ENCODE peak calls at places on chromosomes 6 and 20, in seven cellular contexts. One of them, this sample, is unnamed.

GRCh38 chr20:878511-879307 is 37.4 kb downstream of the ANGPT4 start:
- DNase-seq in MM.1S: peak; percentile 34
- DNase-seq in hepatocyte: peak; percentile 65
- DNase-seq in OCI-LY7: peak; percentile 44
- DNase-seq in neural progenitor cell: peak; percentile 85
- DNase-seq in HCT116: no peak
- DNase-seq in SK-N-SH: no peak
- DNase-seq in this sample: peak; percentile 26

GRCh38 chr20:19495905-19496703 is 262.0 kb upstream of the RIN2 start:
- DNase-seq in MM.1S: no peak
- DNase-seq in hepatocyte: no peak
- DNase-seq in OCI-LY7: no peak
- DNase-seq in neural progenitor cell: no peak
- DNase-seq in HCT116: no peak
- DNase-seq in SK-N-SH: no peak
- DNase-seq in this sample: no peak

GRCh38 chr6:36526066-36526465 is 21.2 kb downstream of the STK38 start:
- DNase-seq in MM.1S: no peak
- DNase-seq in hepatocyte: no peak
- DNase-seq in OCI-LY7: no peak
- DNase-seq in neural progenitor cell: no peak
- DNase-seq in HCT116: no peak
- DNase-seq in SK-N-SH: no peak
- DNase-seq in this sample: no peak

GRCh38 chr20:1313236-1313964 is 15.5 kb downstream of the SDCBP2 start:
- DNase-seq in MM.1S: peak; percentile 23
- DNase-seq in hepatocyte: peak; percentile 87
- DNase-seq in OCI-LY7: peak; percentile 58
- DNase-seq in neural progenitor cell: peak; percentile 88
- DNase-seq in HCT116: peak; percentile 49
- DNase-seq in SK-N-SH: peak; percentile 93
- DNase-seq in this sample: peak; percentile 83

GRCh38 chr6:139114741-139115140 is 20.1 kb upstream of the HECA start:
- DNase-seq in MM.1S: peak; percentile 38
- DNase-seq in hepatocyte: no peak
- DNase-seq in OCI-LY7: peak; percentile 94
- DNase-seq in neural progenitor cell: no peak
- DNase-seq in HCT116: no peak
- DNase-seq in SK-N-SH: no peak
- DNase-seq in this sample: no peak

GRCh38 chr20:62825994-62826645 is 9.3 kb downstream of the COL9A3 start:
- DNase-seq in MM.1S: no peak
- DNase-seq in hepatocyte: no peak
- DNase-seq in OCI-LY7: no peak
- DNase-seq in neural progenitor cell: no peak
- DNase-seq in HCT116: no peak
- DNase-seq in SK-N-SH: no peak
- DNase-seq in this sample: no peak

GRCh38 chr6:19837511-19838441 is 606 bp downstream of the ID4 start:
- DNase-seq in MM.1S: no peak
- DNase-seq in hepatocyte: peak; percentile 75
- DNase-seq in OCI-LY7: peak; percentile 67
- DNase-seq in neural progenitor cell: peak; percentile 87
- DNase-seq in HCT116: no peak
- DNase-seq in SK-N-SH: peak; percentile 75
- DNase-seq in this sample: peak; percentile 44

GRCh38 chr6:26067367-26067766 is 19.9 kb upstream of the HFE start:
- DNase-seq in MM.1S: no peak
- DNase-seq in hepatocyte: no peak
- DNase-seq in OCI-LY7: no peak
- DNase-seq in neural progenitor cell: no peak
- DNase-seq in HCT116: no peak
- DNase-seq in SK-N-SH: no peak
- DNase-seq in this sample: peak; percentile 52

GRCh38 chr6:3325210-3325609 is 66.5 kb downstream of the PSMG4 start:
- DNase-seq in MM.1S: no peak
- DNase-seq in hepatocyte: no peak
- DNase-seq in OCI-LY7: no peak
- DNase-seq in neural progenitor cell: no peak
- DNase-seq in HCT116: no peak
- DNase-seq in SK-N-SH: peak; percentile 61
- DNase-seq in this sample: peak; percentile 43

GRCh38 chr20:50514750-50515149 is 4.6 kb downstream of the PTPN1 start:
- DNase-seq in MM.1S: no peak
- DNase-seq in hepatocyte: no peak
- DNase-seq in OCI-LY7: no peak
- DNase-seq in neural progenitor cell: no peak
- DNase-seq in HCT116: no peak
- DNase-seq in SK-N-SH: no peak
- DNase-seq in this sample: no peak

GRCh38 chr6:10633216-10633615 is 61.2 kb downstream of the C6orf52 start:
- DNase-seq in MM.1S: peak; percentile 45
- DNase-seq in hepatocyte: peak; percentile 25
- DNase-seq in OCI-LY7: no peak
- DNase-seq in neural progenitor cell: no peak
- DNase-seq in HCT116: peak; percentile 60
- DNase-seq in SK-N-SH: no peak
- DNase-seq in this sample: peak; percentile 95

GRCh38 chr6:112563368-112563767 is 216.2 kb downstream of the RFPL4B start:
- DNase-seq in MM.1S: no peak
- DNase-seq in hepatocyte: peak; percentile 20
- DNase-seq in OCI-LY7: no peak
- DNase-seq in neural progenitor cell: no peak
- DNase-seq in HCT116: no peak
- DNase-seq in SK-N-SH: no peak
- DNase-seq in this sample: peak; percentile 48

GRCh38 chr6:64777941-64778785 is 928.9 kb downstream of the EYS start:
- DNase-seq in MM.1S: no peak
- DNase-seq in hepatocyte: no peak
- DNase-seq in OCI-LY7: no peak
- DNase-seq in neural progenitor cell: no peak
- DNase-seq in HCT116: no peak
- DNase-seq in SK-N-SH: no peak
- DNase-seq in this sample: peak; percentile 65

GRCh38 chr20:12928755-12929401 is 79.9 kb upstream of the SPTLC3 start:
- DNase-seq in MM.1S: no peak
- DNase-seq in hepatocyte: no peak
- DNase-seq in OCI-LY7: no peak
- DNase-seq in neural progenitor cell: no peak
- DNase-seq in HCT116: no peak
- DNase-seq in SK-N-SH: no peak
- DNase-seq in this sample: peak; percentile 96

GRCh38 chr6:47479156-47479541 is 1.6 kb downstream of the CD2AP start:
- DNase-seq in MM.1S: no peak
- DNase-seq in hepatocyte: no peak
- DNase-seq in OCI-LY7: peak; percentile 55
- DNase-seq in neural progenitor cell: no peak
- DNase-seq in HCT116: no peak
- DNase-seq in SK-N-SH: no peak
- DNase-seq in this sample: peak; percentile 19

GRCh38 chr6:4613795-4614194 is 162.4 kb upstream of the CDYL start:
- DNase-seq in MM.1S: no peak
- DNase-seq in hepatocyte: no peak
- DNase-seq in OCI-LY7: peak; percentile 17
- DNase-seq in neural progenitor cell: no peak
- DNase-seq in HCT116: no peak
- DNase-seq in SK-N-SH: no peak
- DNase-seq in this sample: no peak

GRCh38 chr6:4612636-4613171 is 163.5 kb upstream of the CDYL start:
- DNase-seq in MM.1S: no peak
- DNase-seq in hepatocyte: peak; percentile 30
- DNase-seq in OCI-LY7: no peak
- DNase-seq in neural progenitor cell: no peak
- DNase-seq in HCT116: no peak
- DNase-seq in SK-N-SH: no peak
- DNase-seq in this sample: no peak

GRCh38 chr6:4610256-4610655 is 165.9 kb upstream of the CDYL start:
- DNase-seq in MM.1S: no peak
- DNase-seq in hepatocyte: no peak
- DNase-seq in OCI-LY7: no peak
- DNase-seq in neural progenitor cell: no peak
- DNase-seq in HCT116: no peak
- DNase-seq in SK-N-SH: no peak
- DNase-seq in this sample: no peak

GRCh38 chr6:4613381-4613780 is 162.8 kb upstream of the CDYL start:
- DNase-seq in MM.1S: no peak
- DNase-seq in hepatocyte: no peak
- DNase-seq in OCI-LY7: no peak
- DNase-seq in neural progenitor cell: no peak
- DNase-seq in HCT116: no peak
- DNase-seq in SK-N-SH: no peak
- DNase-seq in this sample: no peak

GRCh38 chr6:4611441-4612129 is 164.6 kb upstream of the CDYL start:
- DNase-seq in MM.1S: no peak
- DNase-seq in hepatocyte: no peak
- DNase-seq in OCI-LY7: peak; percentile 43
- DNase-seq in neural progenitor cell: no peak
- DNase-seq in HCT116: no peak
- DNase-seq in SK-N-SH: no peak
- DNase-seq in this sample: no peak
- H3K27ac ChIP-seq in MM.1S: no peak overlapping the region
- H3K27ac ChIP-seq in hepatocyte: peak overlapping the region; percentile 9
- H3K27ac ChIP-seq in OCI-LY7: no peak overlapping the region
- H3K27ac ChIP-seq in neural progenitor cell: no peak overlapping the region
- H3K27ac ChIP-seq in HCT116: no peak overlapping the region
- H3K27ac ChIP-seq in SK-N-SH: no peak overlapping the region
- H3K27ac ChIP-seq in this sample: no peak overlapping the region

DNA sequence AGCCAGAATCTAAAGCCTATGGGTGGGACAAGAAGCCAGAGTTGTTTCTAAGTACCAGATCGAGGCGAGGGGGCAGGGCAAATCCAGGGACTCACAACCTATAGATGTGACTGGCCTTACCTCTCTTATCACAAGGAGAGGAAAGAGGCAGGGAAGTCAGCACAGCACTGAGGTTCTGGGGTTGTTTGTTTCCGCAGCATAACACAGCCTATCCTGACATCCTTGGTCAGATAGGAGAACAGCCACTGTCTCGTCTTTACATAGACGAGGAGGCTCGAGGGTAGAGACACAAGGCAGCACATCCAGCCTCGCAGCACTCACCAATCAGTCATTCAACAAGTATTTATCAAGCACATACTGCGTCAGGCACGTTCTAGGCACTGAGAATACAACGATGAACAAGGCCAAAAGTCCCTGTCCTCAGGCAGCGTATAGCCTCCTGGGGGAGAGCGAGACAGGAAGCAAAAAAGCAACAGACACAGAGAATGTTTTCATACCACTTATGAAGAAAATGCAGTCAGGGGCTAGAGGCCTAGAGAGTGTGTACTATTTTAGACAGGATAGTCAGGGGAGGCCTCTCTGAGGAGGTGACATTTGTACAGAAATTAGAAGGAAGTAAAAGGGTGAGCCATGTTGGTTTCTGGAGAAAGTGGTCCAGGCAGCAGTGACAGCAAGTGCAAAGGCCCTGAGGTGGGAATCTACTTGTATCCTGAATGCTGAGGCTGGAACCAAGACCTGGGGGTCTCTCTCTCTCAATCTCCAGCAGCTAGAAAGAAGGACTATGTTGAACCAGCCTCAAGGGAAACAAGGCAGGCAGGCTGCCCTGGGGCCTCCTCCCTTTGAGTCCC is 151.5 kb downstream of the GRM4 start:
- DNase-seq in MM.1S: no peak
- DNase-seq in hepatocyte: no peak
- DNase-seq in OCI-LY7: no peak
- DNase-seq in neural progenitor cell: no peak
- DNase-seq in HCT116: no peak
- DNase-seq in SK-N-SH: peak; percentile 7
- DNase-seq in this sample: no peak
- TF ChIP-seq CTCF in MM.1S: no peak
- TF ChIP-seq CTCF in hepatocyte: no peak
- TF ChIP-seq CTCF in OCI-LY7: no peak
- TF ChIP-seq CTCF in neural progenitor cell: no peak
- TF ChIP-seq CTCF in HCT116: no peak
- TF ChIP-seq CTCF in SK-N-SH: no peak
- TF ChIP-seq CTCF in this sample: no peak

GRCh38 chr6:152292595-152292994 is 344.6 kb downstream of the SYNE1 start:
- DNase-seq in MM.1S: no peak
- DNase-seq in hepatocyte: no peak
- DNase-seq in OCI-LY7: no peak
- DNase-seq in neural progenitor cell: no peak
- DNase-seq in HCT116: no peak
- DNase-seq in SK-N-SH: no peak
- DNase-seq in this sample: no peak

GRCh38 chr6:152293404-152293803 is 343.8 kb downstream of the SYNE1 start:
- DNase-seq in MM.1S: no peak
- DNase-seq in hepatocyte: no peak
- DNase-seq in OCI-LY7: no peak
- DNase-seq in neural progenitor cell: no peak
- DNase-seq in HCT116: no peak
- DNase-seq in SK-N-SH: peak; percentile 16
- DNase-seq in this sample: no peak

GRCh38 chr6:152295920-152296319 is 341.2 kb downstream of the SYNE1 start:
- DNase-seq in MM.1S: no peak
- DNase-seq in hepatocyte: no peak
- DNase-seq in OCI-LY7: no peak
- DNase-seq in neural progenitor cell: no peak
- DNase-seq in HCT116: no peak
- DNase-seq in SK-N-SH: no peak
- DNase-seq in this sample: no peak

GRCh38 chr6:152296648-152297376 is 340.4 kb downstream of the SYNE1 start:
- DNase-seq in MM.1S: no peak
- DNase-seq in hepatocyte: no peak
- DNase-seq in OCI-LY7: no peak
- DNase-seq in neural progenitor cell: no peak
- DNase-seq in HCT116: no peak
- DNase-seq in SK-N-SH: no peak
- DNase-seq in this sample: no peak

DNA sequence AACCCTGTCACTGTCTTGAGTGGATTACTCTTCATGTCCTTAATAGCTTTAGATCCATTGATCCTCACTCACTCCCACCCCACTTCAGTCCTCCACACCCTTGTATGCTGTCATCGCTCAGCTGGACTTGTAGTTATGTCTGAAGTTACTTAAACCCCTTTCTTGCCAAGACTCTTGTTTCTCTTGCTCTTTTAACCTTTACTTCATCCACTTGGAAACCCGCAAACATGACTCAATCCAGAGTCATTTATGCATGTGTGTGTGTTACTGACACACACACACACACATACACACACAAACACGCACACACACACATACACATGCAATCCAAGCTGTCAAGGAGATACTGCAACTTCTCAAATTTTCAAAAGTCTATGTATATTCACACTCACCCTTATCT is 341.8 kb downstream of the SYNE1 start:
- DNase-seq in MM.1S: no peak
- DNase-seq in hepatocyte: no peak
- DNase-seq in OCI-LY7: no peak
- DNase-seq in neural progenitor cell: no peak
- DNase-seq in HCT116: no peak
- DNase-seq in SK-N-SH: no peak
- DNase-seq in this sample: peak; percentile 47
- TF ChIP-seq EZH2phosphoT487 in MM.1S: no peak
- TF ChIP-seq EZH2phosphoT487 in hepatocyte: no peak
- TF ChIP-seq EZH2phosphoT487 in OCI-LY7: no peak
- TF ChIP-seq EZH2phosphoT487 in neural progenitor cell: no peak
- TF ChIP-seq EZH2phosphoT487 in HCT116: no peak
- TF ChIP-seq EZH2phosphoT487 in SK-N-SH: no peak
- TF ChIP-seq EZH2phosphoT487 in this sample: no peak

DNA sequence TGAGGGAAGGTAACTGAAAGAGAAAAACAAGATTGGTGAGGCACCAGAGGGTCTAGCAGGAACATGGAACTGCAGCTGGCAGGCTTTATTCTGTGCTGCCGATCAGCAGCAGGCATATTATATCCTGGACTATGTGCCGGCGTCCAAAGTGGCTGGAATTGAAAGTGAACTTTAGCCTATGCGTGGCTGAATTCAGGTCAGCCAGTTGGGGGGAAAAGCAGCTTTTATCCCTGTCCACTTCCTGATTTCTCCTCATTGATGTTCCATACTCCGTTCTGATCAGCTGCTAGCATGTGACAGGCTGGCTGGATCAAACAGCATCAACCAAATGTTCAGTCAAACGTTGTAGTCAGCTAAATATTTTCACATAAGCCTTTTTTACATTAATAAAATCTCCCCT is 99.0 kb downstream of the CAP2 start:
- DNase-seq in MM.1S: no peak
- DNase-seq in hepatocyte: no peak
- DNase-seq in OCI-LY7: no peak
- DNase-seq in neural progenitor cell: no peak
- DNase-seq in HCT116: no peak
- DNase-seq in SK-N-SH: no peak
- DNase-seq in this sample: no peak
- H3K27ac ChIP-seq in MM.1S: no peak overlapping the region
- H3K27ac ChIP-seq in hepatocyte: no peak overlapping the region
- H3K27ac ChIP-seq in OCI-LY7: no peak overlapping the region
- H3K27ac ChIP-seq in neural progenitor cell: no peak overlapping the region
- H3K27ac ChIP-seq in HCT116: no peak overlapping the region
- H3K27ac ChIP-seq in SK-N-SH: no peak overlapping the region
- H3K27ac ChIP-seq in this sample: no peak overlapping the region

This sample was measured in PC-3.